ENCODE peak calls at places on chromosomes 4 and X, in five cellular contexts. O is WTC11, L is astrocyte, T is B cell, G is right lobe of liver. S is an unnamed sample.

GRCh38 chr4:139279723-139280620 is at the start of gene MGARP:
- DNase-seq in O (peak; percentile 83), L (peak; percentile 27), T (peak; percentile 56), G (no peak), S (peak; percentile 26)

GRCh38 chr4:12635629-12636028 is 848.5 kb downstream of the RAB28 start:
- DNase-seq in O (no peak), L (no peak), T (no peak), G (no peak), S (no peak)

GRCh38 chrX:18041656-18042055 is 179.0 kb downstream of the BEND2 start:
- DNase-seq in O (no peak), L (no peak), T (no peak), G (no peak), S (no peak)

GRCh38 chr4:176841730-176842129 is 49.0 kb upstream of the VEGFC start:
- DNase-seq in O (no peak), L (peak; percentile 90), T (no peak), G (no peak), S (no peak)

GRCh38 chr4:84530449-84530848 is 31.4 kb upstream of the NKX6-1 start:
- DNase-seq in O (no peak), L (peak; percentile 19), T (no peak), G (no peak), S (no peak)

GRCh38 chr4:44447563-44448504 is 775 bp downstream of the KCTD8 start:
- DNase-seq in O (peak; percentile 59), L (peak; percentile 47), T (peak; percentile 26), G (peak; percentile 41), S (peak; percentile 21)

GRCh38 chrX:10077425-10078188 is 79.2 kb upstream of the CLCN4 start:
- DNase-seq in O (no peak), L (peak; percentile 51), T (no peak), G (no peak), S (no peak)

GRCh38 chr4:37604464-37604863 is 81.7 kb downstream of the RELL1 start:
- DNase-seq in O (no peak), L (peak; percentile 50), T (no peak), G (no peak), S (no peak)

GRCh38 chr4:143337600-143338287 is 1.1 kb downstream of the GAB1 start:
- DNase-seq in O (peak; percentile 37), L (peak; percentile 60), T (no peak), G (peak; percentile 84), S (peak; percentile 15)

GRCh38 chr4:121796283-121796682 is 4.8 kb upstream of the EXOSC9 start:
- DNase-seq in O (no peak), L (no peak), T (no peak), G (no peak), S (no peak)

GRCh38 chr4:167282171-167282864 is 48.0 kb upstream of the SPOCK3 start:
- DNase-seq in O (no peak), L (peak; percentile 31), T (no peak), G (no peak), S (no peak)

GRCh38 chr4:174672276-174672675 is 150.0 kb upstream of the HPGD start:
- DNase-seq in O (no peak), L (no peak), T (no peak), G (no peak), S (no peak)

GRCh38 chr4:41613362-41613761 is 75.4 kb downstream of the LIMCH1 start:
- DNase-seq in O (peak; percentile 29), L (peak; percentile 8), T (no peak), G (no peak), S (peak; percentile 5)

GRCh38 chr4:15343000-15343399 is 84.8 kb upstream of the C1QTNF7 start:
- DNase-seq in O (no peak), L (no peak), T (no peak), G (no peak), S (no peak)

GRCh38 chrX:86171366-86171765 is 23.1 kb downstream of the DACH2 start:
- DNase-seq in O (peak; percentile 16), L (no peak), T (no peak), G (no peak), S (no peak)

GRCh38 chrX:50988649-50989048 is 78.1 kb downstream of the BMP15 start:
- DNase-seq in O (peak; percentile 13), L (peak; percentile 12), T (no peak), G (no peak), S (peak; percentile 26)

GRCh38 chr4:77010841-77011354 is 61.3 kb downstream of the SEPTIN11 start:
- DNase-seq in O (no peak), L (peak; percentile 87), T (no peak), G (no peak), S (no peak)

GRCh38 chrX:40016702-40017101 is 81.1 kb downstream of the BCOR start:
- DNase-seq in O (no peak), L (no peak), T (no peak), G (no peak), S (no peak)

GRCh38 chrX:154714925-154715324 is 36.0 kb downstream of the GAB3 start:
- DNase-seq in O (peak; percentile 36), L (no peak), T (peak; percentile 64), G (no peak), S (peak; percentile 39)

GRCh38 chr4:112939901-112940300 is 109.6 kb upstream of the ANK2 start:
- DNase-seq in O (no peak), L (no peak), T (no peak), G (no peak), S (no peak)

GRCh38 chr4:180164799-180165198 is 2078.4 kb upstream of the TENM3 start:
- DNase-seq in O (no peak), L (peak; percentile 73), T (no peak), G (no peak), S (no peak)

GRCh38 chr4:118839221-118839927 is 3.4 kb upstream of the SEC24D start:
- DNase-seq in O (no peak), L (no peak), T (no peak), G (no peak), S (no peak)
- TF ChIP-seq CTCF in O (no peak), L (no peak), T (no peak), G (no peak), S (no peak)

GRCh38 chr4:24791043-24791442 is 4.3 kb upstream of the SOD3 start:
- DNase-seq in O (no peak), L (no peak), T (no peak), G (no peak), S (no peak)

GRCh38 chr4:24794916-24795665 is at the start of gene SOD3:
- DNase-seq in O (peak; percentile 72), L (peak; percentile 88), T (no peak), G (peak; percentile 73), S (peak; percentile 39)

GRCh38 chr4:24794111-24794860 is 1.1 kb upstream of the SOD3 start:
- DNase-seq in O (no peak), L (peak; percentile 81), T (no peak), G (no peak), S (no peak)

GRCh38 chr4:24792552-24792951 is 2.8 kb upstream of the SOD3 start:
- DNase-seq in O (no peak), L (no peak), T (no peak), G (no peak), S (no peak)

DNA sequence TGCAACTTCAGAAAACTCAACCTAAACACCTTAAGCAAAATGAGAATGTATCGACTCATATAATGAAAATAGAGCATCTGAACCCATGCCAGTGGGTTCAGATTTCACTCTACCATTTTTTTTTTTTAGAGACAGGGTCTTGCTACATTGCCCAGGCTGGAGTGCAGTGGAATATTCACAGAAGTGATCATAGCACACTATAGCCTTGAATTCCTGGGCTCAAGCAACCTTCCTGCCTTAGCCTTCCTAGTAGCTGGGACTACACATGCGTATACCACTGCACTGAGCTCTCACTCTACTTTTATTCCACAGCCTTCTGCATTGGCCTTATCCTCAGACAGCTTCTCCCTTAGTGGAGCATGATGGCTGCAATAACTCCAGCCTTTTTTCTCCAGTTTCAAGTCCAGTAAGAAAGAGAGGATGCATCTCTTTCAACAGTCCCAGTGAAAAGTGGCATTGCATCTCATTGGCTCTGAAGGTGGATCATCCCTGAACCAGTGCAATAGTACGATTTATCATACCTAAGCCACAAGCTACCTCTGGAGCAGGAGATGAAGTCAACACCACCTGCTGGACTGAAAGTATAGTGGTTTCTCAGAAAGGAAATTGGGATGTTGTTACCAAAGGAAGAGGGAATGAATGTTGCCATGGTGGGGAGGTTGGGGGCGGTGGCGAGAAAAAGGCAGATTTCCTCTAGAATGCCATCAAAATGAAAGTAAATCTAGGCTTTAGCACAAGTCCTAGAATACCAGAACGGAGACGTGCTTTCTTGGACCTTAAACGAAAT is 2.0 kb upstream of the SOD3 start:
- DNase-seq in O (no peak), L (no peak), T (no peak), G (no peak), S (no peak)
- TF ChIP-seq CTCF in O (no peak), L (no peak), T (no peak), G (no peak), S (peak; percentile 53)

GRCh38 chr4:242121-242848 is 63.0 kb downstream of the ZNF732 start:
- DNase-seq in O (peak; percentile 60), L (peak; percentile 14), T (peak; percentile 52), G (peak; percentile 62), S (no peak)
- TF ChIP-seq CTCF in O (peak; percentile 85), L (no peak), T (peak; percentile 88), G (peak; percentile 93), S (peak; percentile 63)

DNA sequence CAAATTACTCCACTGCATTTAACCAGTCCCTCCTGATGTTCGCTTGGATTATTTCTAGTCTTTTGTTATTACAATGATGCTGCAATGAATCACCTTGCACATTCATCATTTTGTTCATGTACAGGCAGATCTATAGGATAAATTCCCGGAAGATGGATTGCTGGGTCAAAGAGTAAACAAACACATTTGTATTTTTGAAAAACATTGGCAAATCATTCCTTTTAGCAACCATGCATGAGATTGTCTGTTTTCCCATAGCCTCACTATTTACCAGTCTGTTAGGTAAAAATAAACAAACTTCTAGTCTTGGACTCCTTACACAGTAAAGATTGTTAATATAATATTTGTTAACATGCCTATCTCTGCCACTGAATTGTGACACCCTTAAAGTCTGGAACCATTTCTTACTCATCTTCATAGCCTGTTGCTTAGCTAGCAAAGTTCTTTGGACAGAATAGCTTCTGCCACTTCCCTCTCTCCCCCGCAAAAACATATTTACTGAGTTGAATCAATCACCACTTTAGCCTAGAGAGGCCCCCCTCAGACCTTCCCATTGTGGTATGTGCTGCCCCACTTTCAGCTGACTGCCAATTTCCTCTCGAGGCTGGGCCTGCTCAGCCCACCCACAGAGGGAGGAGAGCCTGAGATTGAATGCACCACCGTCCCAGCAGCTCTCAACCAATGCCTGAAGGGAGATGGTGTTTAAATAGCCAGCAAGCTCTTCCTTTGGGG is 108.4 kb upstream of the ATXN3L start:
- DNase-seq in O (peak; percentile 12), L (peak; percentile 78), T (no peak), G (no peak), S (no peak)
- TF ChIP-seq CTCF in O (no peak), L (no peak), T (no peak), G (no peak), S (no peak)

DNA sequence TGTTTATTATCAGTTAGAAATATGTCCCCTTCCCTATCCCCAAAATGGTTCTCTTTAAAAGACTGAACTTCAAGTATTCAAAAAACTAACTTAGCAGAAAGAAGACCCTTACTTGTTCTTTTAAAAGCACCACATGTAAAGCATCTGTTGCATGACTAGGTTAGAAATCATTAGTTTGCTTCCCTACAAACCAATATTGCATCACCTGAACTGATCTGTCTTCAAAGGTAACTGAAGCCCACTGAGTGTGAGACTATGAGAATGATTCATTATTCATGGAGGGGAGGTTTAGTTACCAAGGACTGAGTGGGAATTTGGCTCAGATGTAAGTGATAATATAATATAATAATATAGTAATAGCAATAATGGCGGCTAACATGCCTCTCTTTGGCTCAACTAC is 231.7 kb downstream of the SPRY1 start:
- DNase-seq in O (no peak), L (no peak), T (no peak), G (no peak), S (no peak)
- TF ChIP-seq CTCF in O (no peak), L (no peak), T (no peak), G (no peak), S (no peak)